ENCODE peak calls at places on chromosomes 6 and 20, in seven cellular contexts. V is neural progenitor cell; K is naive thymus-derived CD4-positive, alpha-beta T cell; D is SJSA1; B is tibial artery; J is GM23248; G is HCT116. S is an unnamed sample.

GRCh38 chr6:141309295-141309694 is 823.4 kb upstream of the GJE1 start:
- DNase-seq in V (no peak), K (no peak), D (peak; percentile 7), B (no peak), J (no peak), G (no peak), S (no peak)

GRCh38 chr20:35446356-35447078 is 8.5 kb upstream of the GDF5 start:
- DNase-seq in V (no peak), K (no peak), D (no peak), B (no peak), J (peak; percentile 18), G (no peak), S (no peak)

GRCh38 chr6:127518212-127518709 is 874 bp downstream of the MTCL3 start:
- DNase-seq in V (peak; percentile 57), K (no peak), D (no peak), B (no peak), J (no peak), G (no peak), S (no peak)

GRCh38 chr6:134735461-134735860 is 214.4 kb downstream of the ALDH8A1 start:
- DNase-seq in V (no peak), K (no peak), D (no peak), B (no peak), J (no peak), G (no peak), S (no peak)

GRCh38 chr6:168050861-168051586 is 28.0 kb downstream of the FRMD1 start:
- DNase-seq in V (peak; percentile 63), K (no peak), D (no peak), B (no peak), J (no peak), G (no peak), S (no peak)

GRCh38 chr6:170162011-170162770 is 128.7 kb downstream of the DLL1 start:
- DNase-seq in V (no peak), K (no peak), D (no peak), B (no peak), J (no peak), G (no peak), S (peak; percentile 64)

GRCh38 chr20:37344506-37345338 is 1.2 kb upstream of the SRC start:
- DNase-seq in V (no peak), K (no peak), D (no peak), B (no peak), J (no peak), G (no peak), S (peak; percentile 65)

GRCh38 chr6:79277109-79277508 is 42.6 kb upstream of the HMGN3 start:
- DNase-seq in V (no peak), K (no peak), D (peak; percentile 20), B (no peak), J (peak; percentile 51), G (no peak), S (no peak)

GRCh38 chr6:130182466-130182865 is 40.3 kb downstream of the SAMD3 start:
- DNase-seq in V (no peak), K (no peak), D (no peak), B (no peak), J (no peak), G (no peak), S (no peak)

GRCh38 chr6:18586133-18586532 is 199.0 kb downstream of the RNF144B start:
- DNase-seq in V (no peak), K (no peak), D (no peak), B (no peak), J (no peak), G (no peak), S (no peak)

GRCh38 chr20:40961686-40962640 is 66.7 kb upstream of the TOP1 start:
- DNase-seq in V (no peak), K (peak; percentile 15), D (no peak), B (no peak), J (peak; percentile 67), G (no peak), S (peak; percentile 46)

GRCh38 chr6:3231213-3232016 is 4.0 kb upstream of the TUBB2B start:
- DNase-seq in V (peak; percentile 92), K (no peak), D (peak; percentile 73), B (peak; percentile 84), J (peak; percentile 88), G (no peak), S (peak; percentile 91)

GRCh38 chr6:14241255-14242070 is 123.9 kb downstream of the CD83 start:
- DNase-seq in V (no peak), K (no peak), D (no peak), B (no peak), J (no peak), G (no peak), S (no peak)

GRCh38 chr20:32871622-32872160 is 13.0 kb downstream of the EFCAB8 start:
- DNase-seq in V (no peak), K (no peak), D (no peak), B (no peak), J (no peak), G (no peak), S (peak; percentile 21)

GRCh38 chr6:4957521-4958231 is 46.2 kb downstream of the RPP40 start:
- DNase-seq in V (peak; percentile 44), K (no peak), D (no peak), B (no peak), J (peak; percentile 44), G (no peak), S (no peak)

GRCh38 chr6:90217621-90218496 is 78.8 kb downstream of the BACH2 start:
- DNase-seq in V (no peak), K (no peak), D (peak; percentile 95), B (no peak), J (no peak), G (no peak), S (no peak)

GRCh38 chr6:169452117-169452868 is 198.6 kb upstream of the THBS2 start:
- DNase-seq in V (no peak), K (no peak), D (peak; percentile 84), B (peak; percentile 85), J (peak; percentile 98), G (peak; percentile 45), S (peak; percentile 94)

GRCh38 chr6:104633125-104633524 is 226.6 kb downstream of the HACE1 start:
- DNase-seq in V (no peak), K (no peak), D (no peak), B (no peak), J (peak; percentile 24), G (no peak), S (no peak)

GRCh38 chr20:57692393-57692792 is 17.4 kb downstream of the PMEPA1 start:
- DNase-seq in V (no peak), K (no peak), D (no peak), B (no peak), J (no peak), G (no peak), S (no peak)
- H3K27ac ChIP-seq in V (no peak overlapping the region), K (no peak overlapping the region), D (no peak overlapping the region), B (peak overlapping the region; percentile 78), J (no peak overlapping the region), G (no peak overlapping the region), S (no peak overlapping the region)

GRCh38 chr6:32627831-32628230 is 9.4 kb upstream of the HLA-DQA1 start:
- DNase-seq in V (no peak), K (peak; percentile 28), D (no peak), B (peak; percentile 40), J (no peak), G (no peak), S (no peak)
- H3K27ac ChIP-seq in V (no peak overlapping the region), K (no peak overlapping the region), D (no peak overlapping the region), B (no peak overlapping the region), J (no peak overlapping the region), G (no peak overlapping the region), S (no peak overlapping the region)

DNA sequence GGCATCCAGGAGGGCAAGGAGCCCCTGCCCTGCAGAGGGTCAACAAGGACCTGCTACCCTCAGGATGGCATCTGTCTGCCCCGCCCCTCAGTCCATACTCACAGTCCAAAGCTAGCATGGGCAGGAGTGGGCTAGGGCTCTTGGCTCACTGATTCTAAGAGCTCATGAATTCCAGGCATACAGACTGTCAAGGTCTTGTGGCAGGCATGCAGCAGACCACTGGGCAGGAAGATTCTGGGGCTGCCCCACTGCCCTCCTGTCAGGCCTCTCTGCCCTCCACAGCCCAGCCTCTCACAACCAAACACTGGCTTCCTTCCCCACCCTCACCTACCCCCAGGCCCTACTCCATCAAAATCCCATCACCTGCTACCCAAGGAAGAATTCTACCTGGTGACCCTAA is 5.6 kb upstream of the SLC4A11 start:
- DNase-seq in V (no peak), K (no peak), D (no peak), B (no peak), J (no peak), G (no peak), S (no peak)
- H3K27ac ChIP-seq in V (no peak overlapping the region), K (no peak overlapping the region), D (no peak overlapping the region), B (no peak overlapping the region), J (no peak overlapping the region), G (no peak overlapping the region), S (no peak overlapping the region)

DNA sequence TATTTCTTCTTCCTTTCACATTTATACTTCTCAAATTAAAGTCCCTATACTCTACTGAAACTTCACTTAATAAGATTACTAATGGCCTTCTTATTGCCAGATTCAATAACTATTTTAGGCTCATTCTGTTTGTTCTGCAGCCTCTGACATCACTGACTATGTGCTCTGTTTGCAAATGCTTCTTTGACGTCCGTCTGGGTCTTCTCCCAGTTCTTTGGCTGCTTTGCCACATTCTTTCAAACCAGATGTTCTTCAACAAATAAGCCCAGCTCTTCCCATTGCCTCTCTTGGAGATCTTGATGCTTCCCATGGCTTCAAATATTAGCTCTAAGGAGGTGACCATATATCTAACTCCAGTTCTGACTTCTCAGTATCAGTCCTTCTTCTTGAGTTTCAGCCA is 117.4 kb downstream of the BTBD9 start:
- DNase-seq in V (no peak), K (no peak), D (no peak), B (no peak), J (peak; percentile 47), G (no peak), S (no peak)
- H3K27ac ChIP-seq in V (no peak overlapping the region), K (no peak overlapping the region), D (no peak overlapping the region), B (no peak overlapping the region), J (no peak overlapping the region), G (no peak overlapping the region), S (no peak overlapping the region)

GRCh38 chr20:25227317-25227831 is 20.5 kb upstream of the PYGB start:
- DNase-seq in V (no peak), K (no peak), D (peak; percentile 80), B (no peak), J (peak; percentile 91), G (no peak), S (no peak)

GRCh38 chr20:25233016-25233772 is 14.7 kb upstream of the PYGB start:
- DNase-seq in V (peak; percentile 42), K (no peak), D (peak; percentile 51), B (peak; percentile 76), J (peak; percentile 79), G (no peak), S (peak; percentile 56)

GRCh38 chr20:25229486-25230176 is 18.3 kb upstream of the PYGB start:
- DNase-seq in V (no peak), K (no peak), D (no peak), B (no peak), J (no peak), G (no peak), S (no peak)

GRCh38 chr20:25226433-25227316 is 21.2 kb upstream of the PYGB start:
- DNase-seq in V (no peak), K (no peak), D (no peak), B (peak; percentile 59), J (no peak), G (no peak), S (no peak)

GRCh38 chr20:25230177-25230831 is 17.6 kb upstream of the PYGB start:
- DNase-seq in V (no peak), K (no peak), D (no peak), B (no peak), J (no peak), G (no peak), S (no peak)
- H3K27ac ChIP-seq in V (no peak overlapping the region), K (no peak overlapping the region), D (no peak overlapping the region), B (peak overlapping the region; percentile 50), J (no peak overlapping the region), G (no peak overlapping the region), S (peak overlapping the region; percentile 88)

S was measured in sigmoid colon.